ENCODE peak calls at places on chromosomes 11 and 22, in four cellular contexts. X, Q, N and F are unnamed samples.

GRCh38 chr11:69326622-69327219 is 32.8 kb downstream of the MYEOV start:
- DNase-seq in X (no peak), Q (no peak), N (no peak), F (no peak)

GRCh38 chr11:125724125-125724524 is 22.0 kb upstream of the PATE1 start:
- DNase-seq in X (peak; percentile 56), Q (no peak), N (no peak), F (peak; percentile 12)

GRCh38 chr11:68354181-68354872 is 41.9 kb downstream of the LRP5 start:
- DNase-seq in X (peak; percentile 46), Q (no peak), N (no peak), F (peak; percentile 80)

GRCh38 chr11:36557991-36558390 is 9.8 kb upstream of the RAG1 start:
- DNase-seq in X (no peak), Q (no peak), N (no peak), F (no peak)

GRCh38 chr22:21688706-21689381 is 23.0 kb downstream of the PPIL2 start:
- DNase-seq in X (no peak), Q (no peak), N (no peak), F (no peak)

GRCh38 chr11:28835317-28835716 is 727.1 kb downstream of the METTL15 start:
- DNase-seq in X (no peak), Q (no peak), N (no peak), F (no peak)

GRCh38 chr11:34313099-34313517 is 44.7 kb downstream of the ABTB2 start:
- DNase-seq in X (peak; percentile 29), Q (no peak), N (no peak), F (no peak)

GRCh38 chr11:102438311-102439062 is 14.1 kb downstream of the TMEM123 start:
- DNase-seq in X (no peak), Q (no peak), N (no peak), F (no peak)

GRCh38 chr11:119307219-119307618 is 9.7 kb downstream of the MCAM start:
- DNase-seq in X (peak; percentile 48), Q (no peak), N (peak; percentile 33), F (no peak)

GRCh38 chr22:37121887-37122591 is 12.5 kb upstream of the TMPRSS6 start:
- DNase-seq in X (peak; percentile 37), Q (no peak), N (peak; percentile 48), F (no peak)

GRCh38 chr11:12631651-12632050 is 42.6 kb upstream of the TEAD1 start:
- DNase-seq in X (no peak), Q (no peak), N (no peak), F (no peak)

GRCh38 chr22:44293034-44293433 is 19.7 kb downstream of the SHISAL1 start:
- DNase-seq in X (no peak), Q (no peak), N (no peak), F (no peak)

GRCh38 chr22:40534379-40535188 is 101.9 kb downstream of the MRTFA start:
- DNase-seq in X (peak; percentile 27), Q (no peak), N (no peak), F (no peak)

GRCh38 chr11:120137611-120138521 is at the start of gene TRIM29:
- DNase-seq in X (no peak), Q (no peak), N (peak; percentile 35), F (no peak)

GRCh38 chr11:129930306-129930705 is 34.9 kb upstream of the NFRKB start:
- DNase-seq in X (no peak), Q (no peak), N (no peak), F (no peak)

GRCh38 chr11:40338739-40339138 is 1120.7 kb downstream of the LRRC4C start:
- DNase-seq in X (peak; percentile 2), Q (no peak), N (no peak), F (no peak)

GRCh38 chr11:68563454-68563853 is 102.9 kb downstream of the PPP6R3 start:
- DNase-seq in X (no peak), Q (no peak), N (no peak), F (no peak)

GRCh38 chr22:36585841-36586240 is 56.9 kb upstream of the EIF3D start:
- DNase-seq in X (peak; percentile 51), Q (no peak), N (no peak), F (no peak)

GRCh38 chr11:125069008-125069407 is 5.9 kb downstream of the SLC37A2 start:
- DNase-seq in X (no peak), Q (no peak), N (no peak), F (no peak)

GRCh38 chr11:6812391-6813005 is 13.0 kb upstream of the OR6A2 start:
- DNase-seq in X (peak; percentile 77), Q (peak; percentile 63), N (peak; percentile 57), F (peak; percentile 15)

GRCh38 chr22:27987557-27987956 is 68.5 kb upstream of the PITPNB start:
- DNase-seq in X (no peak), Q (no peak), N (no peak), F (no peak)

GRCh38 chr11:120244966-120245365 is 5.0 kb downstream of the POU2F3 start:
- DNase-seq in X (no peak), Q (no peak), N (no peak), F (no peak)

GRCh38 chr11:128552783-128553661 is 34.3 kb downstream of the ETS1 start:
- DNase-seq in X (no peak), Q (no peak), N (no peak), F (no peak)

GRCh38 chr11:31958086-31958735 is 132.7 kb upstream of the RCN1 start:
- DNase-seq in X (peak; percentile 93), Q (peak; percentile 73), N (peak; percentile 60), F (peak; percentile 40)

GRCh38 chr11:94926698-94927237 is 46.6 kb downstream of the CWC15 start:
- DNase-seq in X (peak; percentile 25), Q (no peak), N (peak; percentile 41), F (no peak)

GRCh38 chr11:78605296-78605695 is 30.6 kb upstream of the NARS2 start:
- DNase-seq in X (no peak), Q (no peak), N (no peak), F (no peak)

GRCh38 chr11:1409108-1409851 is 19.5 kb downstream of the BRSK2 start:
- DNase-seq in X (no peak), Q (no peak), N (no peak), F (no peak)

GRCh38 chr22:38953091-38953490 is 4.3 kb upstream of the APOBEC3A start:
- DNase-seq in X (no peak), Q (no peak), N (no peak), F (no peak)

GRCh38 chr11:107999759-108000455 is 8.8 kb upstream of the CUL5 start:
- DNase-seq in X (peak; percentile 96), Q (peak; percentile 58), N (peak; percentile 56), F (peak; percentile 74)

DNA sequence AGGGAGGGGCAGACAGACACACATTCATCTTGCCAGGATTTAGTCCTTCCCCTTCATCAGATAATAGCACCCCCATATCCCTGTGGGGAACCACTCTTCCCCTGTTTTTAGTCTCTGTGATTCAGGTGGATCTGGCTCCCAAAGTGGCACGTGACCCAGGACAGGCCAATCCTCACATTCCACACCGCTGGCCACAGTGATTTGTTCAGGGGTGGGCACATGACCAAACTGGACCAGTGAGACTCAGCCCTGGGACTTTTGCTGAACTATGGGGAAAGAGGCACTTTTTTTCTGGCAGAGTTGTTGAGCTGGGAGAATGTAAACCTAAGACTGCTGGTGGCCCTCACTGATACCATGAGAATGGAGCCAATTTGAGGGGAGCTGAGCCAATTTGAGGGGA is 19.1 kb upstream of the KCNJ11 start:
- DNase-seq in X (no peak), Q (no peak), N (no peak), F (no peak)
- H2AFZ ChIP-seq in X (no peak overlapping the region), Q (no peak overlapping the region), N (no peak overlapping the region), F (no peak overlapping the region)

DNA sequence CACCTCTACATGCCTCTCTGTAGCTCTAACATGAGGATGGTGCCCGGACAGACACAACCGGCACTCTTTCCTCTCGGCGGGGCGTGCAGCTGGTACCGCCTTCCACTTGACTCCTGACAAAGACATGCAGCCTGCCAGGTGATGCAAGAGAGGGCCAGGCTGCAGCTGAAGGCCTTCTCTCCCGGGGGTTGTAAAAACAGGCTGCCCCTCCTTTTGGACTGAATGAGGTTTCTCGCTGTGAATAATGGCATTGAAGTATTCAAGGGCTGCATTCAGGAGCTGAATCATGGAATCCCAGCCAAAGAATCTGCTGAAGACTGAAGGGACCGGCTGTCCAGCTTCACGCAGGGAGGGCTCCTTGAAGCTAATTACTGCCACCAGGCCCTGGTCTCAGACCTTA is 110.9 kb downstream of the GALNT18 start:
- DNase-seq in X (peak; percentile 5), Q (no peak), N (no peak), F (no peak)
- TF ChIP-seq REST in X (no peak), Q (no peak), N (no peak), F (no peak)

DNA sequence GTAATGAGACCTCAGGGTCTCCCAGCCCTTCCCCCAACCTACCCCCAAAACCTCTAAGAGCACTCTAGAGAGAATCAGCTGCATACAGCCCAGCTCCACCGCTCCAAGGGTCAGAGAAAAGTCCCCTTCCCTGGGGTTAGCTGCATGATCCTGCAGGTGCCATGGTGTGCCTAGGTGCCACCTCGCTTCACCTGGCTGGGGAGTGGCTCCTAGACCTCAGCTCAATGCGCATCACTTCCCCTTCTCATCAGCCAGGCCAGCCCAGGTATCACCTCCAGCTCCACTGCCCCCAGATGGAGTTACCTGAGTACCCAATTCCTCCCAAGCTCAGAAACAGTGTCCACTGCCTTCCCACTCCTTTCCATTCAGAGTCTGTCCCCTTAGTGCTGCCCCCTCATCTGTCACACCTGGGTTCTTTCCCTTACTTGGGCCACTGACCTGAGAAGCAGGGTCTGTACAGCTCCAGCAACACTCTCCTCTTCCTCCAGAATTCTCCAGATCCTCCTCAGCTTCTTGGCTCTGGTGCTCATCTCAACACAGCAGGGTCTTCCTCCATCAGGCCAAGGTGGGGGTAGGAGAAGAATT is 1.3 kb downstream of the STARD10 start:
- DNase-seq in X (no peak), Q (no peak), N (no peak), F (no peak)
- H2AFZ ChIP-seq in X (no peak overlapping the region), Q (peak overlapping the region; percentile 100), N (peak overlapping the region; percentile 69), F (no peak overlapping the region)

GRCh38 chr22:19962909-19963806 is 21.5 kb upstream of the TXNRD2 start:
- DNase-seq in X (peak; percentile 86), Q (no peak), N (no peak), F (peak; percentile 86)
- TF ChIP-seq REST in X (no peak), Q (peak; percentile 60), N (no peak), F (no peak)